ENCODE peak calls at places on chromosomes 4 and X, in four cellular contexts. Q is fibroblast of lung, A is fibroblast of the aortic adventitia, C is cardiac fibroblast. K is an unnamed sample.

GRCh38 chr4:129561886-129562285 is 465.9 kb downstream of the C4orf33 start:
- DNase-seq in Q (no peak), A (no peak), C (peak), K (no peak)

GRCh38 chr4:128386761-128387599 is 99.4 kb upstream of the PGRMC2 start:
- DNase-seq in A (peak), Q (peak), C (peak), K (peak)

GRCh38 chr4:7713757-7714156 is 225.9 kb downstream of the AFAP1 start:
- DNase-seq in A (no peak), Q (no peak), C (no peak), K (no peak)

GRCh38 chr4:154018659-154019058 is 229.8 kb upstream of the SFRP2 start:
- DNase-seq in Q (no peak), C (no peak), A (no peak), K (no peak)

GRCh38 chr4:86026720-86027119 is 333.1 kb downstream of the MAPK10 start:
- DNase-seq in Q (no peak), C (no peak), A (no peak), K (no peak)

GRCh38 chrX:24253030-24253429 is 60.8 kb downstream of the SUPT20HL2 start:
- DNase-seq in A (no peak), C (no peak), Q (no peak), K (no peak)

GRCh38 chr4:104772849-104773248 is 278.2 kb upstream of the CXXC4 start:
- DNase-seq in C (no peak), Q (no peak), A (no peak), K (no peak)

GRCh38 chr4:52852696-52853095 is 9.4 kb upstream of the RASL11B start:
- DNase-seq in Q (no peak), A (peak), C (no peak), K (no peak)

GRCh38 chr4:110411599-110412011 is 64.3 kb upstream of the ENPEP start:
- DNase-seq in C (no peak), Q (no peak), A (no peak), K (no peak)

GRCh38 chrX:11533211-11533651 is 132.5 kb downstream of the ARHGAP6 start:
- DNase-seq in A (peak), C (peak), Q (peak), K (peak)

GRCh38 chr4:128600996-128601857 is 208.3 kb upstream of the JADE1 start:
- DNase-seq in Q (peak), A (peak), C (peak), K (peak)

GRCh38 chr4:2489841-2490552 is 21.1 kb downstream of the RNF4 start:
- DNase-seq in A (peak), C (peak), Q (peak), K (no peak)

DNA sequence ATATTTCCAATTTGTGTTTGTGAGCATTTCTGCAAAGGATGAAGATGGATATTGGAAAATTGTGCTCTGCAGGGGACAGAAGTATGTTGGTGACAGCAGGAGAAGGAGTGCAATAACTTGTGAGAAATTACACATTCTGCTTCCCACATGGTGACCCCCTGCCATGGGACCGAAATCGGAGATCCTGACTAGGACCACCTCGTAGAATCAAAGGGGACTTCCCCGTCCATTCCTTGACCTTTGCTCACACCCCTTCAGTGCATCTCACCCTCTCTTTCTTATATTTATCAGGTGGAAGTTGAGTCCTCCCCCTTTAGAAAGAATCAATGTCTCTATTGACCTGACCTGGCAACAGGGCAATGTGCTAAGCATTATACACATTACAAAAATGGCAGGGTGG is 118.9 kb upstream of the GPC4 start:
- DNase-seq in A (no peak), C (no peak), Q (no peak), K (no peak)
- H3K4me3 ChIP-seq in A (no peak), C (no peak), Q (no peak), K (no peak)

DNA sequence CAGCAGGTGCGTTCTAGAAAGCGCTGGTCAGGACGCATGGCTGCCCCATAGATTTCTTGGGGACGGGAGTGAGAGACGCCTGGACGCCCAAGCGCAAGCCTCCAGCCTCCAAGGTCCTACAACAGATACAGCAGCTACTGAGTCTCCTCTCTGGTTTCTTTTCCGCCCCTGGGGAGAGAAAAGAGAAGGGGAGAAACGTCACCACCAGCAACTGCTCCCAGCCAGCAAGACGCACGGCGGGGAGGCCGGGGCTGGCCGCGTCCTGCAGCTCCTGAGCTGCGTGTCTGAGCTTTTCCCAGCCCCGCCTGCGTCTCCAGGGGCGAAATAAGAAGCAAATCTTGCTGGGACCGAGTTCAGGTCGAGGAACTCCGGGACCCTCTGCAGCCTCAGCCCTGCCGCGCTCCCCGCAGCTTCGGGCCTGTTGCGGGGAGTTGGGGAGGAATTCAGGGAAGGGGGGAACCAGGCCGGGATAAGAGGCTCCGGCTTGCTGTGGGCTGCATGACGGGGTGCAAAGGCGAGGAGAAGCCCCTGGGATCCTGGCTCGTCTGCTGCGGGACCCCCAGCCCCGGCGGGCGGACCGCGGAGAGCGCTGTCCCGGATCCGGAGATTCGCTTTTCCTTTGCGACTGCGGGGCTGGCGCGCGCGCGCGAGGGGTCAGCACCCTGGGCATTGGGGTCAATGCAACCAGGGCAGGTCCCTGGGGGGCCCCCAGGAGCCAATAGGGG is 6.8 kb upstream of the SHOX start:
- DNase-seq in Q (peak), A (no peak), C (peak), K (no peak)
- H3K4me3 ChIP-seq in Q (no peak), A (no peak), C (no peak), K (no peak)

DNA sequence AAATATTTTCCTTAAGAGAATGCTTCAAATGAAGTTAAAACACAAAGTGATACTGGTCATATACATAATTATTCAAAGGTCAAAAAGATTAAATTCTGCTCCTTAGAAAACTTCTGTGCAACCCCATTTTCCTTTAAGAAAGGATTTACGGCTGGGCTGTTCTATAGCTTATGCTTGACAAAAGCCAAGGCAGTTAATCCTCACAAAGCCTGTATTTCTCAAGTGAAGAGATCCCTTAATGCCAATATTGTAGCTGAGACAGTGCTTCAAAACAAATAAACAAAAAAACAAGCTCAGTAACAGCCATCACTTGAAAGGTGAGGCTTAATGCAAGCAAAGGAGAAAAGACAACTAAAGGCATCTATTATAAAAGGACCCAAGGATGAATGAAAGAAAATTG is 42.5 kb downstream of the BTC start:
- DNase-seq in A (no peak), Q (no peak), C (no peak), K (no peak)
- H3K4me3 ChIP-seq in A (no peak), Q (no peak), C (no peak), K (no peak)

DNA sequence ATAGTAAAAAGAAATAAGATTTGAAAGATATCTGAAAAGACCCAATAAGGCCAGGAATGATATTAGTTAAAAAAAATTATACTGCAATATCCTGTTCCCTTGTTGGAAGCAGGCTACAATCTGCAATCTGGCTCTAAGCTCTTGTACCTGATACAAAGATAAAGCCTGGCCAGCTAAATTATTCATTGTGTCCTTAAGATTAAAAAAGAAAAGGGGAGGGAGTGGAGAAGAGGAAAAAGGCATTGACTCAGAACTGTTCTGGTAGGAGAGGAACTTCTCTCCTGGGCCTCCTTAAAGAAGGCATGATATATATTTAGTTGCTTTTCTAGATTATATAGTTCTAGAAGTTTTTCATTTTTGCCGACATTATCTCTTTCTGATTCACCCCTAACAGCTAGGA is 46.7 kb downstream of the IRF2 start:
- DNase-seq in Q (no peak), A (peak), C (no peak), K (no peak)
- H3K4me3 ChIP-seq in Q (no peak), A (no peak), C (no peak), K (no peak)

GRCh38 chrX:49042581-49043219 is 457 bp downstream of the TFE3 start:
- DNase-seq in C (peak), Q (no peak), A (no peak), K (no peak)

GRCh38 chrX:49043987-49044281 is 777 bp upstream of the TFE3 start:
- DNase-seq in C (no peak), Q (no peak), A (no peak), K (no peak)

GRCh38 chrX:49043220-49043986 is at the start of gene TFE3:
- DNase-seq in C (peak), Q (peak), A (peak), K (peak)

GRCh38 chrX:49040376-49040955 is 2.7 kb downstream of the TFE3 start:
- DNase-seq in C (peak), Q (peak), A (peak), K (no peak)

DNA sequence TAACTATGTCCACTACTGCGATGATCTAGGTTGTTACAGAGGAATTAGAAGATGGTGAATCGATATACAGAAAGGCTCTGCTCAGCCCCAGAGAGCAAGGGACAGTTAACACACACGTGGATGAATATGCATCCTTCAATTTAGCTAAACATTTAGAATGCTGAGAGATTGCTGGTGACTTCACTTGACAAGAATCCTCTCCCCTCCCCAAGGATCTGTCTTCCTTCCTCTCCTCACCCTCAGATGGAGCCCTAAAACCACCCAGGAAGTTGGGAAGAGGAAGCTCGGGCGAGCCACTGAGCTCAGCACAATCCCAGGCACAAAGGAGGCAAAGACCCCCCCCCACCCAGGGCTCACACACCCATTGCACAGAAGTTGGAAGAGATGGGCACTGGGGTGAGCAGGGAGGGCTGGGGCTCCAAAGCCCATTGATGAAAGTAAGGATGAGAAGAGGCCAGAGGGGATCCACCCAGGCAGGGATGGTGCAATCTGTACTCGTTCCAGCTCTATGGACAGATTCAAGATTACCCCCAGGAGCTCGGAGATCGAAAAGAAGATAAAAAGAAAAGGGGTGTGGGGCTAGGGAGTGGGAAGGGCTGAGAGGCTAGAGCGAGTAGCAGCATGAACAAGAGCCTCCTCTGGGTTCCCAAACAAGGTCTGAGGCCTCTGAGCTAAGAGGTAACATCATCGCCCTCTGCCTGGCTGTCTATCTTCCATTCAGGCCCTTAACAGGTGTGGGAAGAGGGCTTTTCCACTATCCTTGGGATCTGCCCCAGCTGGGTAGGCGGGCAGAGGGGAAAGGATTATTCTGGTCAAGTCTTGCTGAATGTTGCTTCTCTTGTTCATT is 1.3 kb downstream of the TFE3 start:
- DNase-seq in C (peak), Q (peak), A (peak), K (no peak)
- H3K4me3 ChIP-seq in C (peak), Q (peak), A (peak), K (peak)

GRCh38 chrX:101410461-101410860 is 2.4 kb downstream of the HNRNPH2 start:
- DNase-seq in C (no peak), Q (no peak), A (no peak), K (no peak)
- H3K4me3 ChIP-seq in C (no peak), Q (peak), A (peak), K (peak)

GRCh38 chrX:19373034-19373891 is 29.5 kb downstream of the PDHA1 start:
- DNase-seq in Q (no peak), C (no peak), A (no peak), K (no peak)
- H3K4me3 ChIP-seq in Q (no peak), C (no peak), A (no peak), K (peak)

K was measured in astrocyte of the cerebellum.